ENCODE peak calls at places on chromosomes 6 and 20, in four cellular contexts. M, B, R and S are unnamed samples.
A peak's percentile ranks its signal among the peaks of the same experiment; 100 is the strongest.

GRCh38 chr6:12049165-12049564 is 37.1 kb downstream of the HIVEP1 start:
- DNase-seq in M (no peak), R (no peak), B (no peak), S (no peak)

GRCh38 chr6:25883536-25883935 is 9.5 kb upstream of the SLC17A3 start:
- DNase-seq in B (no peak), M (no peak), R (no peak), S (peak; percentile 17)

GRCh38 chr20:51386586-51386985 is 155.9 kb downstream of the NFATC2 start:
- DNase-seq in R (no peak), M (no peak), B (no peak), S (no peak)

GRCh38 chr6:4010682-4011081 is 68.3 kb downstream of the FAM217A start:
- DNase-seq in R (no peak), B (no peak), M (no peak), S (no peak)

GRCh38 chr6:122947355-122947754 is 48.7 kb upstream of the CLVS2 start:
- DNase-seq in B (peak; percentile 18), R (no peak), M (no peak), S (no peak)

GRCh38 chr6:19465760-19466159 is 371.4 kb upstream of the ID4 start:
- DNase-seq in M (no peak), R (no peak), B (no peak), S (no peak)

GRCh38 chr6:69466979-69467570 is 329.7 kb downstream of the LMBRD1 start:
- DNase-seq in R (no peak), M (no peak), B (no peak), S (no peak)

GRCh38 chr6:24951831-24952299 is 16.1 kb upstream of the RIPOR2 start:
- DNase-seq in M (no peak), R (no peak), B (no peak), S (no peak)

GRCh38 chr20:52996130-52996529 is 24.0 kb downstream of the TSHZ2 start:
- DNase-seq in R (no peak), M (no peak), B (no peak), S (no peak)

GRCh38 chr6:12363651-12364381 is 73.7 kb downstream of the EDN1 start:
- DNase-seq in R (no peak), B (no peak), M (no peak), S (no peak)

GRCh38 chr6:15905488-15906392 is 223.1 kb upstream of the MYLIP start:
- DNase-seq in R (peak; percentile 72), B (no peak), M (no peak), S (no peak)

GRCh38 chr6:137237413-137238170 is 18.4 kb upstream of the IFNGR1 start:
- DNase-seq in R (no peak), B (no peak), M (no peak), S (no peak)

GRCh38 chr20:32966881-32967781 is 37.1 kb downstream of the SUN5 start:
- DNase-seq in M (no peak), R (peak; percentile 66), B (no peak), S (no peak)

GRCh38 chr20:44803383-44803941 is 6.9 kb downstream of the RIMS4 start:
- DNase-seq in B (no peak), R (no peak), M (no peak), S (no peak)

GRCh38 chr20:19531446-19531845 is 226.6 kb upstream of the RIN2 start:
- DNase-seq in R (peak; percentile 8), B (no peak), M (no peak), S (no peak)

GRCh38 chr6:108557494-108558371 is 3.0 kb upstream of the FOXO3 start:
- DNase-seq in B (no peak), M (peak; percentile 75), R (peak; percentile 94), S (peak; percentile 38)

GRCh38 chr20:60137657-60138245 is 179.5 kb downstream of the CDH26 start:
- DNase-seq in B (peak; percentile 0), R (no peak), M (no peak), S (peak; percentile 29)

GRCh38 chr20:6767166-6767535 is 335 bp upstream of the BMP2 start:
- DNase-seq in B (no peak), M (no peak), R (peak; percentile 85), S (no peak)

GRCh38 chr20:6766433-6766832 is 1.1 kb upstream of the BMP2 start:
- DNase-seq in R (no peak), M (no peak), B (no peak), S (no peak)

GRCh38 chr20:6768228-6769185 is 1.0 kb downstream of the BMP2 start:
- DNase-seq in R (peak; percentile 87), B (no peak), M (peak; percentile 19), S (no peak)

GRCh38 chr20:6765469-6766058 is 1.9 kb upstream of the BMP2 start:
- DNase-seq in M (no peak), R (no peak), B (peak; percentile 19), S (no peak)

GRCh38 chr20:6767536-6768227 is at the start of gene BMP2:
- DNase-seq in R (peak; percentile 84), M (peak; percentile 53), B (no peak), S (no peak)
- TF ChIP-seq POLR2A in R (no peak), M (no peak), B (no peak), S (no peak)

DNA sequence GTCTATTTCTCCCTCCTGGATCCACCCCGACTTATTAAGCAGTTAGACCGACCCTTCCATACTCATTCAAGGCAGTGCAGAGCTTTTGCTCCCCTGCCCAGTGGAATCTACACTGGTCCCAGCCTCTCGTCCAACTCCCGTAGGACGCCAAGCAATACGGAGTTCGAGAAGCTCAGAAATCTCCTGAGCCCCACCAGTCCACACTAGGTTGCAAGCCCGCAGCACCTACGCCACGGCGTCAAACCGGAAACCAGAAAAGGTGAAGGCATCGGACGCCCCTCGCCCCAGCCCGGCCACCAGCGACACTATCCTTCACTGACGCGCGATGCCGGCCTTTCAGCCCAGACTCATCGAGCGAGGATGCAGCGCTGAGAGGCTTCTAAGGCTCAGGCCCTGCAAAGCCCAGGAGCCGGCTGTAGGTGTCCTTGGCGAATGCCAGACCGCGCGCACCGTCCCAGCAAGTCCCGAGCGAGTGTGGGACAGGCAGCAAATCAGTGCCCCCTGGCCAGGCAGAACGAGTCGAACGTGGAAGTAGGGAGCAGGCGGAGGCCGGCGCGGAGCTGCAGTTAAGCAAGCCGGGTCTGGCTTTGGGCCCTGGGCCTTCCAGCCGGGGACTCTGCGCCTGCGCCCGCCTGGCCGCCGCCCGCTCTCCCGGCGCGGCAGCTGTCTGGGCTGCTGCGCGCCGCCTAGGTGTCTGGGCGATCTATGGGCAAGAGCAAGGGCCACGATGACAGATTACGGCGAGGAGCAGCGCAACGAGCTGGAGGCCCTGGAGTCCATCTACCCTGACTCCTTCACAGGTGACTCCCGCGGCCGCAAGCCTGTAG is at the start of gene RWDD1:
- DNase-seq in M (peak; percentile 99), B (peak; percentile 98), R (peak; percentile 99), S (peak; percentile 67)
- TF ChIP-seq POLR2A in M (peak; percentile 59), B (no peak), R (no peak), S (peak; percentile 88)

GRCh38 chr20:325889-326644 is 715 bp downstream of the SOX12 start:
- DNase-seq in B (no peak), M (peak; percentile 73), R (peak; percentile 91), S (no peak)

GRCh38 chr20:326645-327031 is 1.3 kb downstream of the SOX12 start:
- DNase-seq in M (no peak), B (no peak), R (peak; percentile 90), S (no peak)

GRCh38 chr20:327041-327945 is 1.9 kb downstream of the SOX12 start:
- DNase-seq in B (peak; percentile 72), M (peak; percentile 91), R (peak; percentile 95), S (peak; percentile 76)

GRCh38 chr20:325043-325888 is at the start of gene SOX12:
- DNase-seq in R (peak; percentile 99), M (peak; percentile 97), B (peak; percentile 85), S (peak; percentile 81)

DNA sequence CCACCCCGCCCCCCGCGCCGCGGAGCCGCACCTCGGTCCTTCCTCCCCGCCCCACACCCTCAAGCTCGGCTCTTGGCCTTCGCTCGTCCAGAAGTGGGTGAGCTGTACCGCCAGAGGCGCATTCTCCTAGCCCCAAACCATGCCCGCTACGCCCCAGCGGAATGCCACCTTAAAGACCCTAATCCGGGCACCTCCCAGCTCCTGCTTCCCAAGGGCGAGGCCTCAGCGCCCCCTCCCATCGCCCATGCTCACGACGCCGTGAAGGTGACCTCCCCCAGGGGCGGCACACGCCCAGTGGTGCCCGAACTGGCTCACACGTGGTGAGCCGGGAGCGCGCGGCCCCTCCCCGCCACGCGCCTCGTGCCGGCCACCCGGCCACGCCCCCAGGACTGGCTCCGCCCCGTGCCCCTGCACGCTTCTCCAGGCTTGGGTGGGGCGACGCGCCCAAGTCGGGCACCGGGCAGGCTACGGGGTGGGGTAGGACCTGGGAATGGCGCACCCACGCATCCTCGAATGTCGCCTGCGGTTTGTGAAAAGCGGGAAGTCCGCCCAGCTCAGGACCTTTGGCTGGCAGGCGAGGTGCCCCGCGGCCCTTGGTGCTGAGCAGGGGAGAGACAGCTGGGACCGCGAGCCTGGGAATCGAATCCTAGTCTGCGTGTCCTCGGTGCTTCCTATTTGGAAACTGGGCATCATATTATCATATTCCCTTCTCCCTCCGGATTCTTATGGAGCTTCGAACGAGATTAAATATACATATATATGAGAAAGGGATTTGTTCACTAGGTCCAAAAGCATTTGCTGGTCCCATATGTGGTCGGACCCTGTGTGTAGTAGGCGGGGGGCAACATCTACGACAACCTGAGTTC is 942 bp upstream of the SOX12 start:
- DNase-seq in B (peak; percentile 89), R (peak; percentile 98), M (peak; percentile 89), S (peak; percentile 90)
- TF ChIP-seq POLR2A in B (peak; percentile 81), R (no peak), M (peak; percentile 57), S (peak; percentile 82)

GRCh38 chr6:81486234-81486633 is 266.2 kb downstream of the TENT5A start:
- DNase-seq in M (no peak), B (no peak), R (no peak), S (no peak)

GRCh38 chr6:81487489-81487888 is 265.0 kb downstream of the TENT5A start:
- DNase-seq in R (no peak), B (no peak), M (peak; percentile 65), S (no peak)

GRCh38 chr6:81491486-81492101 is 260.9 kb downstream of the TENT5A start:
- DNase-seq in B (no peak), R (no peak), M (no peak), S (no peak)
- TF ChIP-seq POLR2A in B (no peak), R (no peak), M (no peak), S (no peak)

GRCh38 chr20:1619861-1620444 is at the start of gene SIRPB1:
- DNase-seq in M (no peak), R (no peak), B (no peak), S (no peak)
- TF ChIP-seq POLR2A in M (no peak), R (no peak), B (no peak), S (no peak)

DNA sequence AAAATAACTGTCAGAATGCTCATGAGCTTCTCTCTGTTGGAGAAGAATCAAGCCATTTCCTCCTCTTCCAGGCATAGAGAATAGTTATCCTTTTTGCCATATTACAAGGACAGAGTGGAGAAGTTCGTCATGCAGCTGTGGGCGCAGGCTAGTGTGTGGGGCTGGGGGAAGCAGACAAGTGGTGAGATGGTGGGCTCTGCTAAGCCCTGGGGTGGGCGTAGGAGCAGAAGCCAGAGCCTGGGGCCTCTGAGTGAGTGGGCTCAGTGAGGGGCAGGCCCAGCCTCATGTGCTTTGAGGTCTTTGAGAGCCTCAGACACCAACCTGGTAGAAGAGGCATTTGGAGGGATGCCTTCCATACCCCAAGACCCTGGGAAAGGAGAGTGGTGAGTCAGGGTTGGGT is 19.4 kb downstream of the ARID1B start:
- DNase-seq in M (no peak), R (no peak), B (no peak), S (no peak)
- TF ChIP-seq POLR2A in M (no peak), R (no peak), B (no peak), S (no peak)